ENCODE peak calls at places on chromosomes 13 and 19, in ten cellular contexts. Q is endothelial cell of umbilical vein, F is A549, B is breast epithelium, Y is heart left ventricle, L is sigmoid colon, K is Peyer's patch, A is transverse colon, O is uterus, Z is adrenal gland. D is an unnamed sample.

GRCh38 chr13:98584668-98585397 is 7.9 kb upstream of the STK24 start:
- DNase-seq in Q (no peak), F (no peak), B (no peak), Y (no peak), L (no peak), K (no peak), A (no peak), O (no peak), Z (no peak), D (no peak)

GRCh38 chr19:18803550-18804138 is 12.5 kb upstream of the COMP start:
- DNase-seq in Q (no peak), F (no peak), B (no peak), Y (no peak), L (no peak), K (no peak), A (no peak), O (no peak), Z (no peak), D (no peak)

GRCh38 chr19:38004505-38005223 is 97.7 kb downstream of the SIPA1L3 start:
- DNase-seq in Q (peak; percentile 97), F (peak; percentile 90), B (peak; percentile 96), Y (peak; percentile 81), L (peak; percentile 93), K (peak; percentile 83), A (peak; percentile 67), O (peak; percentile 89), Z (peak; percentile 80), D (peak; percentile 97)

GRCh38 chr19:19224852-19225494 is 13.2 kb downstream of the NCAN start:
- DNase-seq in Q (peak; percentile 35), F (peak; percentile 84), B (peak; percentile 22), Y (peak; percentile 83), L (no peak), K (peak; percentile 89), A (peak; percentile 82), O (no peak), Z (peak; percentile 85), D (peak; percentile 88)

GRCh38 chr13:113184568-113185440 is 23.7 kb downstream of the PCID2 start:
- DNase-seq in Q (no peak), F (no peak), B (no peak), Y (no peak), L (no peak), K (no peak), A (no peak), O (no peak), Z (no peak), D (no peak)

GRCh38 chr13:63184693-63185092 is 1769.0 kb upstream of the PCDH20 start:
- DNase-seq in Q (no peak), F (peak; percentile 49), B (no peak), Y (no peak), L (no peak), K (no peak), A (no peak), O (no peak), Z (no peak), D (no peak)

GRCh38 chr19:53644061-53644816 is 12.4 kb downstream of the DPRX start:
- DNase-seq in Q (no peak), F (no peak), B (no peak), Y (no peak), L (no peak), K (no peak), A (no peak), O (no peak), Z (no peak), D (no peak)

GRCh38 chr19:30150626-30151025 is 208.6 kb downstream of the URI1 start:
- DNase-seq in Q (no peak), F (no peak), B (no peak), Y (no peak), L (no peak), K (no peak), A (no peak), O (no peak), Z (no peak), D (no peak)

GRCh38 chr13:54029226-54029625 is 1000.6 kb downstream of the OLFM4 start:
- DNase-seq in Q (no peak), F (peak; percentile 0), B (no peak), Y (no peak), L (no peak), K (no peak), A (no peak), O (no peak), Z (no peak), D (no peak)

GRCh38 chr13:59666504-59666903 is 497.2 kb downstream of the DIAPH3 start:
- DNase-seq in Q (peak; percentile 93), F (no peak), B (no peak), Y (no peak), L (no peak), K (no peak), A (no peak), O (no peak), Z (no peak), D (no peak)

GRCh38 chr13:68304287-68304893 is 1074.3 kb upstream of the PCDH9 start:
- DNase-seq in Q (peak; percentile 14), F (peak; percentile 44), B (no peak), Y (no peak), L (no peak), K (no peak), A (no peak), O (no peak), Z (no peak), D (no peak)

GRCh38 chr13:40252241-40252640 is 414.2 kb downstream of the FOXO1 start:
- DNase-seq in Q (no peak), F (no peak), B (no peak), Y (no peak), L (no peak), K (no peak), A (no peak), O (no peak), Z (no peak), D (no peak)

GRCh38 chr13:51623473-51623872 is 39.2 kb downstream of the WDFY2 start:
- DNase-seq in Q (no peak), F (no peak), B (no peak), Y (no peak), L (no peak), K (no peak), A (no peak), O (no peak), Z (no peak), D (no peak)

GRCh38 chr19:5136060-5136855 is 167.3 kb downstream of the KDM4B start:
- DNase-seq in Q (no peak), F (no peak), B (no peak), Y (no peak), L (no peak), K (no peak), A (no peak), O (no peak), Z (no peak), D (no peak)

GRCh38 chr19:5134683-5135082 is 165.8 kb downstream of the KDM4B start:
- DNase-seq in Q (no peak), F (no peak), B (no peak), Y (no peak), L (no peak), K (no peak), A (no peak), O (no peak), Z (no peak), D (no peak)

GRCh38 chr19:5137114-5137513 is 168.2 kb downstream of the KDM4B start:
- DNase-seq in Q (no peak), F (no peak), B (no peak), Y (peak; percentile 58), L (no peak), K (no peak), A (no peak), O (no peak), Z (no peak), D (no peak)

GRCh38 chr19:5138606-5139594 is 170.0 kb downstream of the KDM4B start:
- DNase-seq in Q (no peak), F (no peak), B (no peak), Y (peak; percentile 80), L (no peak), K (peak; percentile 94), A (peak; percentile 71), O (no peak), Z (no peak), D (peak; percentile 45)

GRCh38 chr19:5137571-5138124 is 168.7 kb downstream of the KDM4B start:
- DNase-seq in Q (no peak), F (no peak), B (no peak), Y (peak; percentile 61), L (no peak), K (no peak), A (no peak), O (no peak), Z (no peak), D (no peak)
- TF ChIP-seq POLR2A in Q (no peak), F (no peak), B (no peak), Y (no peak), L (no peak), K (no peak), A (no peak), O (no peak), Z (no peak), D (no peak)

DNA sequence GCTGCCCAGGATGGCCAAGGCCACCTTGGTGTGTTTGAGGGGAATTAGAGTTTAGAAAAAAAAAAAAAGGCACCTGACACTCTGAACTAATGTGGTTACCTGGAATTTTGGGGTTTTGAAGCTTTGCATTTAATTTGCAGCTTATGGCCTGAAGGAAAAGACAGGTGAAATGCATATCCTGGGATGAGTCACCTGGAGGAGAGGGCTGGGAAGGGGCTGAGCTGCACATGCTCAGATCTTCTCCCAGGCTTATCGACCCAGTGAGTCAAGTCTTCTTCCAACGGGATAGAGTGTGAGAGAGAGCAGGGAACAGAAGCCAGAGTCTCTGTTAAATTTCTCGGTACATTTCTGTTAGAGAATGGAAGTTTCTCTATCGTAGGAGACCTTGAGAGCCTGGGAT is 29.7 kb upstream of the ALOX5AP start:
- DNase-seq in Q (no peak), F (peak; percentile 5), B (no peak), Y (no peak), L (no peak), K (no peak), A (no peak), O (no peak), Z (no peak), D (no peak)
- H3K4me3 ChIP-seq in Q (no peak overlapping the region), F (no peak overlapping the region), B (no peak overlapping the region), Y (no peak overlapping the region), L (no peak overlapping the region), K (no peak overlapping the region), A (no peak overlapping the region), O (no peak overlapping the region), Z (no peak overlapping the region), D (no peak overlapping the region)

DNA sequence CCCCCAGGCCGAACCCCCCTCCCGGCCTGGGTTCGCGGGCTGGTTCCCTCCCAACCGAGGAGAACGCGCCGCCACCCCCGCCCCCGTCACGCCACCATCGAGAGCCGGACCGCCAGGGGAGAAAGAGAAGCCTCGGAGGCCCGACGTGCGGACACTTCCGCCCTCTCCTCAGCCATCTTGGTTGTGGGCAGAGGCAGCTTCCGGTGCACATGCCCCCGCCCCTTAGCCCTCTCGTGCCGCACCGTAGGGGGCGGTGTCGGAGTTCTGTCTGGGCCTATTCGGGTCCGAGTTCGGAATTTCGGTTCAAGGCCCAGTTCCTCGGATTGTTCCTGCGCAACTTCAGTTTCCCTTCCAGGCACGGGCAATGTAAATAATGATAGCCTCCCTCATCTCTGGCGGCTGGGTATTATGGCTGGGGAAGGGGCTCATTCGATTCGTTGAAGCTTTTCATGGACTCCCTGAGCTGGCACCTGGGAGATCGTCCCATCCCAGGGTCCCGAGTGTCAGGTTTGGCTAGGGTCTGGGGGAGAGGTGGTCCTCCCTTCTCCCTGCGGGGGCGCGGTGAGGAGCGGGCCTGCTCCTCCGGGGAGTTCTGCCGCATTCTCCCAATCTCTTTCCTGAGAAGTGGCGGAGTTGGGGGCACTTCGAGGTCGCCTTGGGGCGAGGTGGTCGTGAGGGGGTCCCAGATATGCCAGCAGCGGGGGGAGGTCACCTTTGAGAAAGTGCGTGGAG is at the start of the genes IER2 and STX10:
- DNase-seq in Q (peak; percentile 96), F (peak; percentile 94), B (peak; percentile 97), Y (peak; percentile 97), L (peak; percentile 99), K (peak; percentile 98), A (peak; percentile 96), O (peak; percentile 96), Z (peak; percentile 97), D (peak; percentile 96)
- TF ChIP-seq CTCF in Q (peak; percentile 55), F (peak; percentile 32), B (peak; percentile 40), Y (peak; percentile 56), L (peak; percentile 58), K (peak; percentile 65), A (peak; percentile 82), O (peak; percentile 85), Z (peak; percentile 44), D (no peak)

GRCh38 chr19:35334064-35334753 is 5.2 kb downstream of the CD22 start:
- DNase-seq in Q (no peak), F (no peak), B (no peak), Y (no peak), L (no peak), K (no peak), A (no peak), O (no peak), Z (no peak), D (no peak)
- TF ChIP-seq POLR2A in Q (no peak), F (no peak), B (no peak), Y (no peak), L (no peak), K (no peak), A (no peak), O (no peak), Z (no peak), D (no peak)